ENCODE peak calls at places on chromosomes 11 and 22, in seven cellular contexts. One of them, this sample, is unnamed.

GRCh38 chr22:29030618-29031235 is 30.9 kb downstream of the C22orf31 start:
- DNase-seq in K562: peak; percentile 65
- DNase-seq in neural progenitor cell: peak; percentile 79
- DNase-seq in activated naive CD4-positive, alpha-beta T cell treated with anti-CD3 and anti-CD28 coated beads, Interleukin-2, amount 10 ng/mL, durations not matched to agents 7 days and 5 days: no peak
- DNase-seq in activated T-helper 9 cell treated with anti-CD3 and anti-CD28 coated beads, Interleukin-2, amount 50 U/mL, for 16 hours: no peak
- DNase-seq in epithelial cell of esophagus: peak; percentile 54
- DNase-seq in HS-5: no peak
- DNase-seq in this sample: peak; percentile 23

GRCh38 chr22:49934144-49934890 is 15.9 kb downstream of the CRELD2 start:
- DNase-seq in K562: peak; percentile 64
- DNase-seq in neural progenitor cell: no peak
- DNase-seq in activated naive CD4-positive, alpha-beta T cell treated with anti-CD3 and anti-CD28 coated beads, Interleukin-2, amount 10 ng/mL, durations not matched to agents 7 days and 5 days: peak; percentile 45
- DNase-seq in activated T-helper 9 cell treated with anti-CD3 and anti-CD28 coated beads, Interleukin-2, amount 50 U/mL, for 16 hours: no peak
- DNase-seq in epithelial cell of esophagus: peak; percentile 31
- DNase-seq in HS-5: no peak
- DNase-seq in this sample: no peak

GRCh38 chr22:43554259-43554636 is 142.4 kb downstream of the MPPED1 start:
- DNase-seq in K562: no peak
- DNase-seq in neural progenitor cell: no peak
- DNase-seq in activated naive CD4-positive, alpha-beta T cell treated with anti-CD3 and anti-CD28 coated beads, Interleukin-2, amount 10 ng/mL, durations not matched to agents 7 days and 5 days: no peak
- DNase-seq in activated T-helper 9 cell treated with anti-CD3 and anti-CD28 coated beads, Interleukin-2, amount 50 U/mL, for 16 hours: no peak
- DNase-seq in epithelial cell of esophagus: no peak
- DNase-seq in HS-5: no peak
- DNase-seq in this sample: no peak

GRCh38 chr11:47183031-47183856 is 3.0 kb downstream of the PACSIN3 start:
- DNase-seq in K562: no peak
- DNase-seq in neural progenitor cell: no peak
- DNase-seq in activated naive CD4-positive, alpha-beta T cell treated with anti-CD3 and anti-CD28 coated beads, Interleukin-2, amount 10 ng/mL, durations not matched to agents 7 days and 5 days: no peak
- DNase-seq in activated T-helper 9 cell treated with anti-CD3 and anti-CD28 coated beads, Interleukin-2, amount 50 U/mL, for 16 hours: no peak
- DNase-seq in epithelial cell of esophagus: no peak
- DNase-seq in HS-5: no peak
- DNase-seq in this sample: no peak

GRCh38 chr22:22799561-22799960 is 88.1 kb upstream of the IGLL5 start:
- DNase-seq in K562: no peak
- DNase-seq in neural progenitor cell: no peak
- DNase-seq in activated naive CD4-positive, alpha-beta T cell treated with anti-CD3 and anti-CD28 coated beads, Interleukin-2, amount 10 ng/mL, durations not matched to agents 7 days and 5 days: no peak
- DNase-seq in activated T-helper 9 cell treated with anti-CD3 and anti-CD28 coated beads, Interleukin-2, amount 50 U/mL, for 16 hours: no peak
- DNase-seq in epithelial cell of esophagus: no peak
- DNase-seq in HS-5: no peak
- DNase-seq in this sample: no peak

GRCh38 chr11:2691991-2692841 is 7.6 kb downstream of the KCNQ1OT1 start:
- DNase-seq in K562: no peak
- DNase-seq in neural progenitor cell: peak; percentile 61
- DNase-seq in activated naive CD4-positive, alpha-beta T cell treated with anti-CD3 and anti-CD28 coated beads, Interleukin-2, amount 10 ng/mL, durations not matched to agents 7 days and 5 days: no peak
- DNase-seq in activated T-helper 9 cell treated with anti-CD3 and anti-CD28 coated beads, Interleukin-2, amount 50 U/mL, for 16 hours: no peak
- DNase-seq in epithelial cell of esophagus: peak; percentile 37
- DNase-seq in HS-5: no peak
- DNase-seq in this sample: no peak

GRCh38 chr11:119108151-119108856 is 1.2 kb downstream of the C2CD2L start:
- DNase-seq in K562: peak; percentile 89
- DNase-seq in neural progenitor cell: peak; percentile 54
- DNase-seq in activated naive CD4-positive, alpha-beta T cell treated with anti-CD3 and anti-CD28 coated beads, Interleukin-2, amount 10 ng/mL, durations not matched to agents 7 days and 5 days: peak; percentile 67
- DNase-seq in activated T-helper 9 cell treated with anti-CD3 and anti-CD28 coated beads, Interleukin-2, amount 50 U/mL, for 16 hours: no peak
- DNase-seq in epithelial cell of esophagus: peak; percentile 81
- DNase-seq in HS-5: no peak
- DNase-seq in this sample: peak; percentile 63

GRCh38 chr22:48923165-48923875 is 904.4 kb downstream of the BRD1 start:
- DNase-seq in K562: no peak
- DNase-seq in neural progenitor cell: no peak
- DNase-seq in activated naive CD4-positive, alpha-beta T cell treated with anti-CD3 and anti-CD28 coated beads, Interleukin-2, amount 10 ng/mL, durations not matched to agents 7 days and 5 days: no peak
- DNase-seq in activated T-helper 9 cell treated with anti-CD3 and anti-CD28 coated beads, Interleukin-2, amount 50 U/mL, for 16 hours: no peak
- DNase-seq in epithelial cell of esophagus: no peak
- DNase-seq in HS-5: no peak
- DNase-seq in this sample: peak; percentile 7

GRCh38 chr11:134202661-134203060 is 21.1 kb downstream of the NCAPD3 start:
- DNase-seq in K562: no peak
- DNase-seq in neural progenitor cell: no peak
- DNase-seq in activated naive CD4-positive, alpha-beta T cell treated with anti-CD3 and anti-CD28 coated beads, Interleukin-2, amount 10 ng/mL, durations not matched to agents 7 days and 5 days: no peak
- DNase-seq in activated T-helper 9 cell treated with anti-CD3 and anti-CD28 coated beads, Interleukin-2, amount 50 U/mL, for 16 hours: no peak
- DNase-seq in epithelial cell of esophagus: no peak
- DNase-seq in HS-5: no peak
- DNase-seq in this sample: no peak

This sample was measured in activated CD8-positive, alpha-beta T cell treated with anti-CD3 and anti-CD28 coated beads, Interleukin-2, amount 10 ng/mL, durations not matched to agents 7 days and 5 days.